ENCODE peak calls at places on chromosomes 16 and 17, in ten cellular contexts. J is RPMI7951; B is progenitor cell of endocrine pancreas; H is psoas muscle; M is effector CD8-positive, alpha-beta T cell; X is NCI-H2171 treated with DMSO at 0.1 percent for 48 hours; W is Calu3; L is BE2C; R is GOT3; O is NCI-H524 treated with DMSO at 0.1 percent for 48 hours. I is an unnamed sample.

GRCh38 chr16:50692999-50693781 is at the start of gene NOD2:
- DNase-seq in J (no peak), B (no peak), H (no peak), M (no peak), X (no peak), W (peak), L (no peak), R (no peak), O (no peak), I (peak)

GRCh38 chr17:37839196-37839978 is 84.8 kb upstream of the TBC1D3K start:
- DNase-seq in J (no peak), B (no peak), H (no peak), M (no peak), X (no peak), W (no peak), L (no peak), R (no peak), O (no peak), I (no peak)

GRCh38 chr16:28035866-28036393 is 27.6 kb downstream of the GSG1L start:
- DNase-seq in J (no peak), B (no peak), H (no peak), M (no peak), X (no peak), W (no peak), L (no peak), R (no peak), O (no peak), I (no peak)

GRCh38 chr16:16027728-16028310 is 78.4 kb downstream of the ABCC1 start:
- DNase-seq in J (no peak), B (no peak), H (no peak), M (no peak), X (no peak), W (peak), L (no peak), R (no peak), O (no peak), I (no peak)

GRCh38 chr17:12730931-12731521 is 58.3 kb upstream of the ARHGAP44 start:
- DNase-seq in J (peak), B (peak), H (peak), M (no peak), X (no peak), W (peak), L (no peak), R (peak), O (no peak), I (peak)

GRCh38 chr17:17183744-17184143 is 22.4 kb downstream of the PLD6 start:
- DNase-seq in J (no peak), B (no peak), H (no peak), M (no peak), X (no peak), W (no peak), L (no peak), R (no peak), O (no peak), I (no peak)

GRCh38 chr16:13936596-13937081 is 16.7 kb downstream of the ERCC4 start:
- DNase-seq in J (peak), B (no peak), H (peak), M (no peak), X (peak), W (no peak), L (no peak), R (no peak), O (no peak), I (peak)

GRCh38 chr17:17479209-17479608 is 2.4 kb downstream of the MED9 start:
- DNase-seq in J (no peak), B (no peak), H (no peak), M (no peak), X (no peak), W (no peak), L (no peak), R (no peak), O (no peak), I (no peak)

GRCh38 chr16:81632392-81633146 is 146.5 kb upstream of the PLCG2 start:
- DNase-seq in J (peak), B (no peak), H (no peak), M (peak), X (no peak), W (peak), L (no peak), R (no peak), O (no peak), I (peak)

GRCh38 chr16:52861614-52862022 is 191.1 kb downstream of the CHD9NB start:
- DNase-seq in J (peak), B (peak), H (no peak), M (no peak), X (peak), W (peak), L (peak), R (no peak), O (peak), I (no peak)

GRCh38 chr16:9054460-9054859 is 37.0 kb upstream of the HAPSTR1 start:
- DNase-seq in J (peak), B (no peak), H (no peak), M (no peak), X (no peak), W (no peak), L (no peak), R (no peak), O (no peak), I (no peak)

GRCh38 chr16:84712801-84713775 is 13.3 kb downstream of the USP10 start:
- DNase-seq in J (no peak), B (no peak), H (no peak), M (no peak), X (no peak), W (no peak), L (no peak), R (no peak), O (no peak), I (no peak)

GRCh38 chr17:2796164-2797140 is at the start of gene RAP1GAP2:
- DNase-seq in J (peak), B (no peak), H (peak), M (peak), X (no peak), W (peak), L (no peak), R (no peak), O (no peak), I (no peak)